ENCODE peak calls at places on chromosome 3, in six cellular contexts. One of them, this sample, is unnamed.

GRCh38 chr3:10653866-10654611 is 148.7 kb upstream of the ATP2B2 start:
- DNase-seq in stimulated activated CD4-positive, alpha-beta T cell treated with anti-CD3 and anti-CD28 coated beads, Interleukin-4, amount 100 ng/mL, for 24 hours: no peak
- DNase-seq in ELR: no peak
- DNase-seq in RWPE1: no peak
- DNase-seq in BE2C: no peak
- DNase-seq in cardiac muscle cell: no peak
- DNase-seq in this sample: no peak

GRCh38 chr3:11095932-11096265 is 58.4 kb upstream of the HRH1 start:
- DNase-seq in stimulated activated CD4-positive, alpha-beta T cell treated with anti-CD3 and anti-CD28 coated beads, Interleukin-4, amount 100 ng/mL, for 24 hours: no peak
- DNase-seq in ELR: no peak
- DNase-seq in RWPE1: no peak
- DNase-seq in BE2C: no peak
- DNase-seq in cardiac muscle cell: peak; percentile 48
- DNase-seq in this sample: no peak

GRCh38 chr3:17151598-17152373 is 267.0 kb downstream of the PLCL2 start:
- DNase-seq in stimulated activated CD4-positive, alpha-beta T cell treated with anti-CD3 and anti-CD28 coated beads, Interleukin-4, amount 100 ng/mL, for 24 hours: peak; percentile 86
- DNase-seq in ELR: no peak
- DNase-seq in RWPE1: no peak
- DNase-seq in BE2C: no peak
- DNase-seq in cardiac muscle cell: no peak
- DNase-seq in this sample: no peak

GRCh38 chr3:49602877-49603411 is 48.7 kb downstream of the BSN start:
- DNase-seq in stimulated activated CD4-positive, alpha-beta T cell treated with anti-CD3 and anti-CD28 coated beads, Interleukin-4, amount 100 ng/mL, for 24 hours: peak; percentile 58
- DNase-seq in ELR: peak; percentile 43
- DNase-seq in RWPE1: peak; percentile 32
- DNase-seq in BE2C: no peak
- DNase-seq in cardiac muscle cell: no peak
- DNase-seq in this sample: no peak

GRCh38 chr3:124928333-124929202 is 6.0 kb downstream of the MUC13 start:
- DNase-seq in stimulated activated CD4-positive, alpha-beta T cell treated with anti-CD3 and anti-CD28 coated beads, Interleukin-4, amount 100 ng/mL, for 24 hours: peak; percentile 60
- DNase-seq in ELR: peak; percentile 80
- DNase-seq in RWPE1: peak; percentile 44
- DNase-seq in BE2C: peak; percentile 74
- DNase-seq in cardiac muscle cell: peak; percentile 80
- DNase-seq in this sample: no peak

GRCh38 chr3:47954562-47954961 is 61.7 kb downstream of the MAP4 start:
- DNase-seq in stimulated activated CD4-positive, alpha-beta T cell treated with anti-CD3 and anti-CD28 coated beads, Interleukin-4, amount 100 ng/mL, for 24 hours: no peak
- DNase-seq in ELR: no peak
- DNase-seq in RWPE1: no peak
- DNase-seq in BE2C: no peak
- DNase-seq in cardiac muscle cell: peak; percentile 52
- DNase-seq in this sample: no peak

GRCh38 chr3:118968111-118968510 is 66.5 kb downstream of the IGSF11 start:
- DNase-seq in stimulated activated CD4-positive, alpha-beta T cell treated with anti-CD3 and anti-CD28 coated beads, Interleukin-4, amount 100 ng/mL, for 24 hours: no peak
- DNase-seq in ELR: no peak
- DNase-seq in RWPE1: no peak
- DNase-seq in BE2C: no peak
- DNase-seq in cardiac muscle cell: no peak
- DNase-seq in this sample: no peak

GRCh38 chr3:108818404-108818803 is 4.2 kb upstream of the TRAT1 start:
- DNase-seq in stimulated activated CD4-positive, alpha-beta T cell treated with anti-CD3 and anti-CD28 coated beads, Interleukin-4, amount 100 ng/mL, for 24 hours: peak; percentile 63
- DNase-seq in ELR: peak; percentile 69
- DNase-seq in RWPE1: peak; percentile 29
- DNase-seq in BE2C: peak; percentile 29
- DNase-seq in cardiac muscle cell: peak; percentile 6
- DNase-seq in this sample: no peak

GRCh38 chr3:140931016-140931454 is 10.6 kb upstream of the SLC25A36 start:
- DNase-seq in stimulated activated CD4-positive, alpha-beta T cell treated with anti-CD3 and anti-CD28 coated beads, Interleukin-4, amount 100 ng/mL, for 24 hours: no peak
- DNase-seq in ELR: peak; percentile 17
- DNase-seq in RWPE1: no peak
- DNase-seq in BE2C: no peak
- DNase-seq in cardiac muscle cell: no peak
- DNase-seq in this sample: no peak

GRCh38 chr3:129404130-129404529 is 24.3 kb downstream of the EFCAB12 start:
- DNase-seq in stimulated activated CD4-positive, alpha-beta T cell treated with anti-CD3 and anti-CD28 coated beads, Interleukin-4, amount 100 ng/mL, for 24 hours: no peak
- DNase-seq in ELR: no peak
- DNase-seq in RWPE1: no peak
- DNase-seq in BE2C: no peak
- DNase-seq in cardiac muscle cell: no peak
- DNase-seq in this sample: no peak

GRCh38 chr3:160781429-160781828 is 25.4 kb downstream of the PPM1L start:
- DNase-seq in stimulated activated CD4-positive, alpha-beta T cell treated with anti-CD3 and anti-CD28 coated beads, Interleukin-4, amount 100 ng/mL, for 24 hours: no peak
- DNase-seq in ELR: no peak
- DNase-seq in RWPE1: no peak
- DNase-seq in BE2C: no peak
- DNase-seq in cardiac muscle cell: no peak
- DNase-seq in this sample: no peak

GRCh38 chr3:101725192-101725889 is 927 bp downstream of the CEP97 start:
- DNase-seq in stimulated activated CD4-positive, alpha-beta T cell treated with anti-CD3 and anti-CD28 coated beads, Interleukin-4, amount 100 ng/mL, for 24 hours: peak; percentile 31
- DNase-seq in ELR: peak; percentile 58
- DNase-seq in RWPE1: no peak
- DNase-seq in BE2C: peak; percentile 32
- DNase-seq in cardiac muscle cell: peak; percentile 18
- DNase-seq in this sample: peak; percentile 68

GRCh38 chr3:19436746-19437145 is 288.4 kb downstream of the KCNH8 start:
- DNase-seq in stimulated activated CD4-positive, alpha-beta T cell treated with anti-CD3 and anti-CD28 coated beads, Interleukin-4, amount 100 ng/mL, for 24 hours: no peak
- DNase-seq in ELR: no peak
- DNase-seq in RWPE1: no peak
- DNase-seq in BE2C: no peak
- DNase-seq in cardiac muscle cell: no peak
- DNase-seq in this sample: no peak